ENCODE peak calls at places on chromosomes 13 and 19, in eight cellular contexts. R is omental fat pad; K is stomach; L is ovary; N is bronchial epithelial cell; A is HFFc6; H is mammary epithelial cell; V is CD8-positive, alpha-beta T cell. O is an unnamed sample.

GRCh38 chr13:45393941-45394570 is 24.1 kb downstream of the SLC25A30 start:
- DNase-seq in R (no peak), K (peak; percentile 48), L (no peak), N (peak; percentile 57), A (peak; percentile 25), H (peak; percentile 45), V (peak; percentile 31), O (peak; percentile 71)

GRCh38 chr13:23349127-23349897 is 84.2 kb downstream of the SACS start:
- DNase-seq in R (no peak), K (no peak), L (no peak), N (no peak), A (no peak), H (no peak), V (no peak), O (no peak)

GRCh38 chr19:54345938-54346386 is 7.0 kb upstream of the LILRA4 start:
- DNase-seq in R (no peak), K (no peak), L (no peak), N (no peak), A (no peak), H (no peak), V (no peak), O (no peak)

GRCh38 chr13:100854091-100854490 is 179.5 kb upstream of the TMTC4 start:
- DNase-seq in R (no peak), K (no peak), L (no peak), N (no peak), A (no peak), H (no peak), V (no peak), O (no peak)

GRCh38 chr13:77859450-77859849 is 59.2 kb downstream of the EDNRB start:
- DNase-seq in R (no peak), K (no peak), L (peak; percentile 14), N (no peak), A (no peak), H (no peak), V (no peak), O (no peak)

GRCh38 chr13:40764587-40765403 is 6.2 kb downstream of the MRPS31 start:
- DNase-seq in R (no peak), K (peak; percentile 49), L (no peak), N (no peak), A (no peak), H (peak; percentile 40), V (peak; percentile 16), O (peak; percentile 66)

GRCh38 chr13:113398963-113399754 is 35.2 kb upstream of the GRTP1 start:
- DNase-seq in R (no peak), K (no peak), L (peak; percentile 4), N (no peak), A (no peak), H (no peak), V (no peak), O (no peak)

GRCh38 chr13:57583529-57583928 is 48.0 kb upstream of the PCDH17 start:
- DNase-seq in R (no peak), K (no peak), L (no peak), N (no peak), A (no peak), H (no peak), V (no peak), O (no peak)

GRCh38 chr19:30539315-30539714 is 167.1 kb downstream of the ZNF536 start:
- DNase-seq in R (no peak), K (no peak), L (no peak), N (no peak), A (no peak), H (no peak), V (no peak), O (no peak)

GRCh38 chr13:97300871-97301270 is 78.7 kb downstream of the MBNL2 start:
- DNase-seq in R (no peak), K (no peak), L (no peak), N (no peak), A (no peak), H (no peak), V (no peak), O (no peak)

GRCh38 chr19:45151821-45152503 is 8.8 kb downstream of the NKPD1 start:
- DNase-seq in R (no peak), K (no peak), L (no peak), N (no peak), A (no peak), H (no peak), V (no peak), O (no peak)

GRCh38 chr19:1140673-1141072 is 33.4 kb downstream of the SBNO2 start:
- DNase-seq in R (no peak), K (no peak), L (no peak), N (no peak), A (no peak), H (no peak), V (no peak), O (no peak)

GRCh38 chr13:106118050-106118449 is 417.4 kb downstream of the EFNB2 start:
- DNase-seq in R (no peak), K (no peak), L (no peak), N (peak; percentile 43), A (no peak), H (no peak), V (no peak), O (no peak)

GRCh38 chr13:59205501-59205900 is 958.2 kb downstream of the DIAPH3 start:
- DNase-seq in R (no peak), K (no peak), L (no peak), N (no peak), A (no peak), H (no peak), V (no peak), O (no peak)

GRCh38 chr13:23552661-23553060 is 17.6 kb upstream of the TNFRSF19 start:
- DNase-seq in R (no peak), K (no peak), L (no peak), N (no peak), A (no peak), H (no peak), V (no peak), O (no peak)

GRCh38 chr13:51818771-51819511 is 15.0 kb upstream of the DHRS12 start:
- DNase-seq in R (no peak), K (peak; percentile 53), L (no peak), N (no peak), A (no peak), H (peak; percentile 55), V (no peak), O (no peak)

GRCh38 chr13:30808600-30808999 is 73.3 kb downstream of the ALOX5AP start:
- DNase-seq in R (no peak), K (no peak), L (no peak), N (no peak), A (no peak), H (no peak), V (no peak), O (no peak)
- TF ChIP-seq CTCF in R (no peak), K (no peak), L (no peak), N (no peak), A (peak; percentile 50), H (peak; percentile 41), V (no peak), O (no peak)

DNA sequence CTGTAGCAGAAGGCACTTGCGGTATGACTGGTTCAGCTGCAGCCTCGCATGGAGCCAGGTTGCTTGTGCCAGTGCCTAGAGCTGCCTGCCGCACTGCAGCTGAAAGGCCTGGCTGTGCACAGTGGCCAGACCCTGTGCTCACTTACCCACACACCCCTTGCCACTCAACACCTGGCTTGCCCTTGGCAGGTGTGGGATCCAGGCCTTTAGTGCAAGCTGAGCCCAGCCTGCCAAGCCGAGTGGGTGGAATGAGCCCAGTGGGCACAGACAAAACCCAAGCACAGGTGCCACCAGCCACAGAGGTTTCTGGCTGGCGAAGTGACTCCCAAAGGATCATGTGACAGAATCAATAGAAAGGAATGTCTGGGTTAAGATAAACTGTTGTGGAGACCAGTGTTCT is 19.5 kb downstream of the LIG4 start:
- DNase-seq in R (no peak), K (no peak), L (no peak), N (no peak), A (no peak), H (no peak), V (no peak), O (no peak)
- TF ChIP-seq CTCF in R (no peak), K (no peak), L (no peak), N (no peak), A (no peak), H (no peak), V (no peak), O (no peak)

GRCh38 chr13:50531917-50532899 is 311.3 kb downstream of the DLEU7 start:
- DNase-seq in R (no peak), K (no peak), L (no peak), N (peak; percentile 32), A (peak; percentile 35), H (no peak), V (no peak), O (no peak)
- TF ChIP-seq CTCF in R (no peak), K (no peak), L (no peak), N (peak; percentile 36), A (peak; percentile 79), H (peak; percentile 54), V (peak; percentile 29), O (peak; percentile 63)

GRCh38 chr19:46928951-46929350 is 68.2 kb downstream of the ARHGAP35 start:
- DNase-seq in R (no peak), K (no peak), L (no peak), N (no peak), A (peak; percentile 40), H (no peak), V (no peak), O (no peak)
- TF ChIP-seq CTCF in R (no peak), K (no peak), L (no peak), N (no peak), A (peak; percentile 61), H (no peak), V (no peak), O (no peak)

DNA sequence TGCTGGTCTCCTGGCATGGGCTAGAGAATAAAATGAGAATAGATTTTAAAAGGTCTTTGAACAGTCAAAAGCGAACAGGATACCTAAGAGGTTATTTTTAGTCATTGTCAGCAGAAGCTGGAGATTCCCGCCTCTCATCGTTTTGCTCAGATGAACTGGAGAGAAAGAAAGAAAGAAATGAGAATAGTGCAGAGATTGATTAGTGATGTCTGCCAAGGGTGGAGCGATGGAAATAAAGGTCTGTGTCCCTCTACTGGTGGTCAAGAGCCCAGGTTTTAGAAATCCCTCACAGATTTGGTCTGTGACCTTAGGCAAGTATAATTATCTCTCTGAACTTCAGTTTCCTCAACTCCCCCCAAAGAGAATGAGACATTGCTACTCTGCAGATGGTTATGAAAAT is 5.4 kb downstream of the NCAN start:
- DNase-seq in R (no peak), K (no peak), L (no peak), N (peak; percentile 10), A (peak; percentile 44), H (peak; percentile 39), V (no peak), O (no peak)
- TF ChIP-seq CTCF in R (no peak), K (no peak), L (no peak), N (no peak), A (peak; percentile 20), H (no peak), V (no peak), O (no peak)

DNA sequence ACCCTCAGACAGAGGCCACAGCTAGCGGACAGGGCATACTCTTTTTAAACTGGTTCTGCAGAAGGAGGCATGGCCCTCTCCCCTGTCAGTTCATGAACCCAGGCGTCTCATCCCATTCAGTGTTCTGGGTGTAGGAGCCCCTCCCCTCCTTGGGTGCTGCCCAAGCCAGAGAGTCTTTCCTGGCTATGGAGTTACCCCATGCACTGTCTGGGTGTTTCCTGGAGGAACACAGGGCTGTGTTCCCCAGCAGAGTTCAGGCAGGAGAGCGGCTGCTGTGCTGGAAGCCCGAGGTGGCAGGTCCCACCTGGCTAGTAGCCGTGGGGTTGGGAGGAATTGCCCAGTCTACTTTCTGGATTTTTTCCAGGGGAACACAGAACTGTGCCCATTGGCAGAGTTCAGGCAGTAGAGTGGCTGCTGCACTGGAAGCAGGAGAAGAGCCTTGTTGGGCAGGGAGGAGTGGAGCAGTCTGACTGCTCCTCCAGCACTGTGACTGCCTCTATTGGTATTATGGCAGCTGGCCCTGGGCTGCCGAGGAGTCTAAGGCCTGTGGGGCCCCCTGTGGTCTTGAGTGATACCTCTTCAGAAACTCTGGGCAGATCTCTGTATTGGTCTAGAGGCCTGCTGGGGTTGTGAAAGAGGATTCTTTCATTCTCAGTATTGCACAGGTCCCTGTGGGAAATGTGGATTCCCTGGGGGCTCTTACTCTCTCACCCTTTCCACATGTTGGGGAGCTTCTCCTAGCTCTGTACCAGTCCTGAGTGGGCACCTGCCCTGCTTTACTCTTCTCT is 168.3 kb downstream of the PCDH20 start:
- DNase-seq in R (no peak), K (no peak), L (no peak), N (no peak), A (no peak), H (no peak), V (no peak), O (no peak)
- TF ChIP-seq CTCF in R (no peak), K (no peak), L (no peak), N (no peak), A (no peak), H (no peak), V (no peak), O (no peak)